ENCODE peak calls at places on chromosome 15, in six cellular contexts. U is activated effector memory CD4-positive, alpha-beta T cell treated with anti-CD3 and anti-CD28 coated beads, Interleukin-2, amount 50 U/mL, for 16 hours; E is osteoblast; I is Peyer's patch; O is HS-5; M is B cell. G is an unnamed sample.

GRCh38 chr15:44666208-44667038 is 3.0 kb upstream of the SPG11 start:
- DNase-seq in E (no peak), I (peak), U (no peak), O (no peak), M (no peak), G (no peak)

GRCh38 chr15:42736178-42736792 is 643 bp downstream of the CDAN1 start:
- DNase-seq in O (no peak), M (peak), U (peak), I (no peak), E (peak), G (no peak)

GRCh38 chr15:43225201-43225949 is 4.6 kb upstream of the EPB42 start:
- DNase-seq in E (peak), O (peak), I (peak), U (peak), M (peak), G (peak)

GRCh38 chr15:93362821-93363220 is 273.8 kb upstream of the RGMA start:
- DNase-seq in E (no peak), O (no peak), U (no peak), I (no peak), M (no peak), G (no peak)

GRCh38 chr15:98713585-98714001 is 65.3 kb downstream of the IGF1R start:
- DNase-seq in U (no peak), E (peak), I (no peak), M (no peak), O (no peak), G (no peak)

GRCh38 chr15:38678291-38678690 is 113.7 kb upstream of the RASGRP1 start:
- DNase-seq in U (no peak), E (no peak), I (no peak), O (no peak), M (no peak), G (no peak)

GRCh38 chr15:56821721-56822425 is 88.6 kb upstream of the ZNF280D start:
- DNase-seq in M (no peak), U (peak), E (no peak), I (peak), O (no peak), G (peak)

GRCh38 chr15:43488790-43489585 is 4.0 kb downstream of the TP53BP1 start:
- DNase-seq in O (no peak), U (no peak), M (no peak), E (no peak), I (no peak), G (no peak)

GRCh38 chr15:57560976-57561711 is 30.6 kb upstream of the MYZAP start:
- DNase-seq in M (peak), E (peak), O (peak), U (peak), I (peak), G (peak)

GRCh38 chr15:100592898-100593297 is 9.1 kb downstream of the LINS1 start:
- DNase-seq in E (no peak), M (no peak), U (no peak), O (no peak), I (no peak), G (no peak)

GRCh38 chr15:40085225-40085624 is 23.5 kb downstream of the BMF start:
- DNase-seq in U (no peak), I (no peak), E (no peak), M (no peak), O (no peak), G (no peak)

G was measured in body of pancreas.